ENCODE peak calls at places on chromosomes 6 and 20, in eight cellular contexts. One of them, this sample, is unnamed.

GRCh38 chr6:75230484-75231325 is 12.9 kb downstream of the COX7A2 start:
- DNase-seq in SW480: peak
- DNase-seq in cardiac fibroblast: peak
- DNase-seq in Ammon's horn: peak
- DNase-seq in EH: peak
- DNase-seq in activated CD8-positive, alpha-beta memory T cell treated with anti-CD3 and anti-CD28 coated beads, Interleukin-2, amount 50 U/mL, for 4 hours: no peak
- DNase-seq in effector CD4-positive, alpha-beta T cell: no peak
- DNase-seq in SHP77 treated with DMSO at 0.1 percent for 48 hours: peak
- DNase-seq in this sample: peak

GRCh38 chr20:32674362-32674789 is 635 bp upstream of the C20orf203 start:
- DNase-seq in SW480: peak
- DNase-seq in cardiac fibroblast: peak
- DNase-seq in Ammon's horn: no peak
- DNase-seq in EH: peak
- DNase-seq in activated CD8-positive, alpha-beta memory T cell treated with anti-CD3 and anti-CD28 coated beads, Interleukin-2, amount 50 U/mL, for 4 hours: peak
- DNase-seq in effector CD4-positive, alpha-beta T cell: peak
- DNase-seq in SHP77 treated with DMSO at 0.1 percent for 48 hours: peak
- DNase-seq in this sample: peak

GRCh38 chr6:100461273-100461919 is 3.3 kb downstream of the SIM1 start:
- DNase-seq in SW480: no peak
- DNase-seq in cardiac fibroblast: peak
- DNase-seq in Ammon's horn: no peak
- DNase-seq in EH: peak
- DNase-seq in activated CD8-positive, alpha-beta memory T cell treated with anti-CD3 and anti-CD28 coated beads, Interleukin-2, amount 50 U/mL, for 4 hours: no peak
- DNase-seq in effector CD4-positive, alpha-beta T cell: no peak
- DNase-seq in SHP77 treated with DMSO at 0.1 percent for 48 hours: peak
- DNase-seq in this sample: peak

GRCh38 chr20:63517376-63518309 is 2.9 kb upstream of the PPDPF start:
- DNase-seq in SW480: no peak
- DNase-seq in cardiac fibroblast: no peak
- DNase-seq in Ammon's horn: no peak
- DNase-seq in EH: no peak
- DNase-seq in activated CD8-positive, alpha-beta memory T cell treated with anti-CD3 and anti-CD28 coated beads, Interleukin-2, amount 50 U/mL, for 4 hours: no peak
- DNase-seq in effector CD4-positive, alpha-beta T cell: no peak
- DNase-seq in SHP77 treated with DMSO at 0.1 percent for 48 hours: no peak
- DNase-seq in this sample: no peak

GRCh38 chr6:53441761-53442160 is 93.0 kb upstream of the ELOVL5 start:
- DNase-seq in SW480: no peak
- DNase-seq in cardiac fibroblast: peak
- DNase-seq in Ammon's horn: no peak
- DNase-seq in EH: peak
- DNase-seq in activated CD8-positive, alpha-beta memory T cell treated with anti-CD3 and anti-CD28 coated beads, Interleukin-2, amount 50 U/mL, for 4 hours: no peak
- DNase-seq in effector CD4-positive, alpha-beta T cell: no peak
- DNase-seq in SHP77 treated with DMSO at 0.1 percent for 48 hours: no peak
- DNase-seq in this sample: no peak

GRCh38 chr20:8647868-8648495 is 420.9 kb upstream of the PLCB4 start:
- DNase-seq in SW480: no peak
- DNase-seq in cardiac fibroblast: peak
- DNase-seq in Ammon's horn: peak
- DNase-seq in EH: no peak
- DNase-seq in activated CD8-positive, alpha-beta memory T cell treated with anti-CD3 and anti-CD28 coated beads, Interleukin-2, amount 50 U/mL, for 4 hours: no peak
- DNase-seq in effector CD4-positive, alpha-beta T cell: no peak
- DNase-seq in SHP77 treated with DMSO at 0.1 percent for 48 hours: no peak
- DNase-seq in this sample: no peak

GRCh38 chr6:14537061-14537460 is 419.5 kb downstream of the CD83 start:
- DNase-seq in SW480: no peak
- DNase-seq in cardiac fibroblast: no peak
- DNase-seq in Ammon's horn: no peak
- DNase-seq in EH: no peak
- DNase-seq in activated CD8-positive, alpha-beta memory T cell treated with anti-CD3 and anti-CD28 coated beads, Interleukin-2, amount 50 U/mL, for 4 hours: no peak
- DNase-seq in effector CD4-positive, alpha-beta T cell: no peak
- DNase-seq in SHP77 treated with DMSO at 0.1 percent for 48 hours: no peak
- DNase-seq in this sample: no peak

GRCh38 chr6:20366082-20366834 is 35.4 kb upstream of the E2F3 start:
- DNase-seq in SW480: no peak
- DNase-seq in cardiac fibroblast: no peak
- DNase-seq in Ammon's horn: no peak
- DNase-seq in EH: no peak
- DNase-seq in activated CD8-positive, alpha-beta memory T cell treated with anti-CD3 and anti-CD28 coated beads, Interleukin-2, amount 50 U/mL, for 4 hours: peak
- DNase-seq in effector CD4-positive, alpha-beta T cell: peak
- DNase-seq in SHP77 treated with DMSO at 0.1 percent for 48 hours: no peak
- DNase-seq in this sample: no peak

GRCh38 chr20:8545212-8545611 is 413.1 kb downstream of the PLCB1 start:
- DNase-seq in SW480: no peak
- DNase-seq in cardiac fibroblast: peak
- DNase-seq in Ammon's horn: no peak
- DNase-seq in EH: peak
- DNase-seq in activated CD8-positive, alpha-beta memory T cell treated with anti-CD3 and anti-CD28 coated beads, Interleukin-2, amount 50 U/mL, for 4 hours: no peak
- DNase-seq in effector CD4-positive, alpha-beta T cell: no peak
- DNase-seq in SHP77 treated with DMSO at 0.1 percent for 48 hours: no peak
- DNase-seq in this sample: no peak

GRCh38 chr6:159107451-159108260 is 61.5 kb upstream of the FNDC1 start:
- DNase-seq in SW480: no peak
- DNase-seq in cardiac fibroblast: no peak
- DNase-seq in Ammon's horn: no peak
- DNase-seq in EH: no peak
- DNase-seq in activated CD8-positive, alpha-beta memory T cell treated with anti-CD3 and anti-CD28 coated beads, Interleukin-2, amount 50 U/mL, for 4 hours: peak
- DNase-seq in effector CD4-positive, alpha-beta T cell: peak
- DNase-seq in SHP77 treated with DMSO at 0.1 percent for 48 hours: peak
- DNase-seq in this sample: no peak

GRCh38 chr20:48841861-48842529 is 14.2 kb upstream of the PREX1 start:
- DNase-seq in SW480: peak
- DNase-seq in cardiac fibroblast: peak
- DNase-seq in Ammon's horn: no peak
- DNase-seq in EH: peak
- DNase-seq in activated CD8-positive, alpha-beta memory T cell treated with anti-CD3 and anti-CD28 coated beads, Interleukin-2, amount 50 U/mL, for 4 hours: no peak
- DNase-seq in effector CD4-positive, alpha-beta T cell: no peak
- DNase-seq in SHP77 treated with DMSO at 0.1 percent for 48 hours: no peak
- DNase-seq in this sample: peak

GRCh38 chr6:138310294-138310693 is 67.4 kb upstream of the SMIM28 start:
- DNase-seq in SW480: no peak
- DNase-seq in cardiac fibroblast: peak
- DNase-seq in Ammon's horn: no peak
- DNase-seq in EH: no peak
- DNase-seq in activated CD8-positive, alpha-beta memory T cell treated with anti-CD3 and anti-CD28 coated beads, Interleukin-2, amount 50 U/mL, for 4 hours: no peak
- DNase-seq in effector CD4-positive, alpha-beta T cell: no peak
- DNase-seq in SHP77 treated with DMSO at 0.1 percent for 48 hours: peak
- DNase-seq in this sample: no peak

GRCh38 chr6:31660998-31661866 is 654 bp upstream of the C6orf47 start:
- DNase-seq in SW480: no peak
- DNase-seq in cardiac fibroblast: peak
- DNase-seq in Ammon's horn: no peak
- DNase-seq in EH: no peak
- DNase-seq in activated CD8-positive, alpha-beta memory T cell treated with anti-CD3 and anti-CD28 coated beads, Interleukin-2, amount 50 U/mL, for 4 hours: no peak
- DNase-seq in effector CD4-positive, alpha-beta T cell: no peak
- DNase-seq in SHP77 treated with DMSO at 0.1 percent for 48 hours: no peak
- DNase-seq in this sample: no peak

GRCh38 chr6:140101367-140101766 is 726.9 kb upstream of the CITED2 start:
- DNase-seq in SW480: no peak
- DNase-seq in cardiac fibroblast: no peak
- DNase-seq in Ammon's horn: no peak
- DNase-seq in EH: peak
- DNase-seq in activated CD8-positive, alpha-beta memory T cell treated with anti-CD3 and anti-CD28 coated beads, Interleukin-2, amount 50 U/mL, for 4 hours: no peak
- DNase-seq in effector CD4-positive, alpha-beta T cell: no peak
- DNase-seq in SHP77 treated with DMSO at 0.1 percent for 48 hours: no peak
- DNase-seq in this sample: no peak

GRCh38 chr20:50798650-50799049 is 3.8 kb downstream of the BCAS4 start:
- DNase-seq in SW480: no peak
- DNase-seq in cardiac fibroblast: peak
- DNase-seq in Ammon's horn: no peak
- DNase-seq in EH: peak
- DNase-seq in activated CD8-positive, alpha-beta memory T cell treated with anti-CD3 and anti-CD28 coated beads, Interleukin-2, amount 50 U/mL, for 4 hours: no peak
- DNase-seq in effector CD4-positive, alpha-beta T cell: no peak
- DNase-seq in SHP77 treated with DMSO at 0.1 percent for 48 hours: no peak
- DNase-seq in this sample: no peak

GRCh38 chr6:21987501-21987957 is 309.3 kb downstream of the PRL start:
- DNase-seq in SW480: no peak
- DNase-seq in cardiac fibroblast: peak
- DNase-seq in Ammon's horn: peak
- DNase-seq in EH: peak
- DNase-seq in activated CD8-positive, alpha-beta memory T cell treated with anti-CD3 and anti-CD28 coated beads, Interleukin-2, amount 50 U/mL, for 4 hours: no peak
- DNase-seq in effector CD4-positive, alpha-beta T cell: no peak
- DNase-seq in SHP77 treated with DMSO at 0.1 percent for 48 hours: peak
- DNase-seq in this sample: no peak

GRCh38 chr6:89242574-89243330 is 25.6 kb upstream of the GABRR1 start:
- DNase-seq in SW480: peak
- DNase-seq in cardiac fibroblast: peak
- DNase-seq in Ammon's horn: peak
- DNase-seq in EH: peak
- DNase-seq in activated CD8-positive, alpha-beta memory T cell treated with anti-CD3 and anti-CD28 coated beads, Interleukin-2, amount 50 U/mL, for 4 hours: no peak
- DNase-seq in effector CD4-positive, alpha-beta T cell: no peak
- DNase-seq in SHP77 treated with DMSO at 0.1 percent for 48 hours: peak
- DNase-seq in this sample: peak

GRCh38 chr6:170096191-170096802 is 194.6 kb downstream of the DLL1 start:
- DNase-seq in SW480: no peak
- DNase-seq in cardiac fibroblast: no peak
- DNase-seq in Ammon's horn: no peak
- DNase-seq in EH: no peak
- DNase-seq in activated CD8-positive, alpha-beta memory T cell treated with anti-CD3 and anti-CD28 coated beads, Interleukin-2, amount 50 U/mL, for 4 hours: no peak
- DNase-seq in effector CD4-positive, alpha-beta T cell: no peak
- DNase-seq in SHP77 treated with DMSO at 0.1 percent for 48 hours: no peak
- DNase-seq in this sample: no peak

GRCh38 chr20:63947638-63948456 is 8.4 kb downstream of the UCKL1 start:
- DNase-seq in SW480: no peak
- DNase-seq in cardiac fibroblast: no peak
- DNase-seq in Ammon's horn: no peak
- DNase-seq in EH: no peak
- DNase-seq in activated CD8-positive, alpha-beta memory T cell treated with anti-CD3 and anti-CD28 coated beads, Interleukin-2, amount 50 U/mL, for 4 hours: no peak
- DNase-seq in effector CD4-positive, alpha-beta T cell: no peak
- DNase-seq in SHP77 treated with DMSO at 0.1 percent for 48 hours: no peak
- DNase-seq in this sample: no peak

GRCh38 chr20:48698507-48699267 is 129.1 kb downstream of the PREX1 start:
- DNase-seq in SW480: no peak
- DNase-seq in cardiac fibroblast: no peak
- DNase-seq in Ammon's horn: no peak
- DNase-seq in EH: no peak
- DNase-seq in activated CD8-positive, alpha-beta memory T cell treated with anti-CD3 and anti-CD28 coated beads, Interleukin-2, amount 50 U/mL, for 4 hours: no peak
- DNase-seq in effector CD4-positive, alpha-beta T cell: no peak
- DNase-seq in SHP77 treated with DMSO at 0.1 percent for 48 hours: no peak
- DNase-seq in this sample: no peak

GRCh38 chr6:9710574-9710973 is 704.3 kb downstream of the TFAP2A start:
- DNase-seq in SW480: no peak
- DNase-seq in cardiac fibroblast: no peak
- DNase-seq in Ammon's horn: no peak
- DNase-seq in EH: no peak
- DNase-seq in activated CD8-positive, alpha-beta memory T cell treated with anti-CD3 and anti-CD28 coated beads, Interleukin-2, amount 50 U/mL, for 4 hours: no peak
- DNase-seq in effector CD4-positive, alpha-beta T cell: no peak
- DNase-seq in SHP77 treated with DMSO at 0.1 percent for 48 hours: no peak
- DNase-seq in this sample: peak

GRCh38 chr6:122747573-122747972 is 31.9 kb upstream of the FABP7 start:
- DNase-seq in SW480: no peak
- DNase-seq in cardiac fibroblast: no peak
- DNase-seq in Ammon's horn: no peak
- DNase-seq in EH: no peak
- DNase-seq in activated CD8-positive, alpha-beta memory T cell treated with anti-CD3 and anti-CD28 coated beads, Interleukin-2, amount 50 U/mL, for 4 hours: no peak
- DNase-seq in effector CD4-positive, alpha-beta T cell: no peak
- DNase-seq in SHP77 treated with DMSO at 0.1 percent for 48 hours: no peak
- DNase-seq in this sample: no peak

GRCh38 chr6:149112976-149113375 is 204.5 kb upstream of the TAB2 start:
- DNase-seq in SW480: no peak
- DNase-seq in cardiac fibroblast: no peak
- DNase-seq in Ammon's horn: no peak
- DNase-seq in EH: no peak
- DNase-seq in activated CD8-positive, alpha-beta memory T cell treated with anti-CD3 and anti-CD28 coated beads, Interleukin-2, amount 50 U/mL, for 4 hours: no peak
- DNase-seq in effector CD4-positive, alpha-beta T cell: no peak
- DNase-seq in SHP77 treated with DMSO at 0.1 percent for 48 hours: no peak
- DNase-seq in this sample: no peak

GRCh38 chr6:26556263-26557070 is 18.3 kb downstream of the HMGN4 start:
- DNase-seq in SW480: peak
- DNase-seq in cardiac fibroblast: peak
- DNase-seq in Ammon's horn: peak
- DNase-seq in EH: peak
- DNase-seq in activated CD8-positive, alpha-beta memory T cell treated with anti-CD3 and anti-CD28 coated beads, Interleukin-2, amount 50 U/mL, for 4 hours: peak
- DNase-seq in effector CD4-positive, alpha-beta T cell: no peak
- DNase-seq in SHP77 treated with DMSO at 0.1 percent for 48 hours: peak
- DNase-seq in this sample: peak

GRCh38 chr6:106138151-106138550 is 52.0 kb downstream of the PRDM1 start:
- DNase-seq in SW480: no peak
- DNase-seq in cardiac fibroblast: no peak
- DNase-seq in Ammon's horn: no peak
- DNase-seq in EH: no peak
- DNase-seq in activated CD8-positive, alpha-beta memory T cell treated with anti-CD3 and anti-CD28 coated beads, Interleukin-2, amount 50 U/mL, for 4 hours: no peak
- DNase-seq in effector CD4-positive, alpha-beta T cell: no peak
- DNase-seq in SHP77 treated with DMSO at 0.1 percent for 48 hours: no peak
- DNase-seq in this sample: no peak

GRCh38 chr6:139135578-139136545 is 982 bp downstream of the HECA start:
- DNase-seq in SW480: peak
- DNase-seq in cardiac fibroblast: peak
- DNase-seq in Ammon's horn: peak
- DNase-seq in EH: peak
- DNase-seq in activated CD8-positive, alpha-beta memory T cell treated with anti-CD3 and anti-CD28 coated beads, Interleukin-2, amount 50 U/mL, for 4 hours: peak
- DNase-seq in effector CD4-positive, alpha-beta T cell: peak
- DNase-seq in SHP77 treated with DMSO at 0.1 percent for 48 hours: no peak
- DNase-seq in this sample: no peak

GRCh38 chr6:63272397-63272796 is 47.4 kb downstream of the LGSN start:
- DNase-seq in SW480: peak
- DNase-seq in cardiac fibroblast: peak
- DNase-seq in Ammon's horn: peak
- DNase-seq in EH: peak
- DNase-seq in activated CD8-positive, alpha-beta memory T cell treated with anti-CD3 and anti-CD28 coated beads, Interleukin-2, amount 50 U/mL, for 4 hours: no peak
- DNase-seq in effector CD4-positive, alpha-beta T cell: no peak
- DNase-seq in SHP77 treated with DMSO at 0.1 percent for 48 hours: peak
- DNase-seq in this sample: peak

GRCh38 chr20:38789503-38790209 is 15.8 kb upstream of the PPP1R16B start:
- DNase-seq in SW480: peak
- DNase-seq in cardiac fibroblast: peak
- DNase-seq in Ammon's horn: no peak
- DNase-seq in EH: peak
- DNase-seq in activated CD8-positive, alpha-beta memory T cell treated with anti-CD3 and anti-CD28 coated beads, Interleukin-2, amount 50 U/mL, for 4 hours: no peak
- DNase-seq in effector CD4-positive, alpha-beta T cell: no peak
- DNase-seq in SHP77 treated with DMSO at 0.1 percent for 48 hours: no peak
- DNase-seq in this sample: no peak

GRCh38 chr6:37237789-37238188 is 19.8 kb upstream of the TBC1D22B start:
- DNase-seq in SW480: no peak
- DNase-seq in cardiac fibroblast: no peak
- DNase-seq in Ammon's horn: no peak
- DNase-seq in EH: no peak
- DNase-seq in activated CD8-positive, alpha-beta memory T cell treated with anti-CD3 and anti-CD28 coated beads, Interleukin-2, amount 50 U/mL, for 4 hours: no peak
- DNase-seq in effector CD4-positive, alpha-beta T cell: no peak
- DNase-seq in SHP77 treated with DMSO at 0.1 percent for 48 hours: no peak
- DNase-seq in this sample: no peak

GRCh38 chr6:43669050-43669921 is 18.3 kb downstream of the MRPS18A start:
- DNase-seq in SW480: no peak
- DNase-seq in cardiac fibroblast: peak
- DNase-seq in Ammon's horn: peak
- DNase-seq in EH: peak
- DNase-seq in activated CD8-positive, alpha-beta memory T cell treated with anti-CD3 and anti-CD28 coated beads, Interleukin-2, amount 50 U/mL, for 4 hours: no peak
- DNase-seq in effector CD4-positive, alpha-beta T cell: no peak
- DNase-seq in SHP77 treated with DMSO at 0.1 percent for 48 hours: no peak
- DNase-seq in this sample: no peak

GRCh38 chr6:87431263-87431662 is 23.5 kb downstream of the CFAP206 start:
- DNase-seq in SW480: peak
- DNase-seq in cardiac fibroblast: peak
- DNase-seq in Ammon's horn: no peak
- DNase-seq in EH: peak
- DNase-seq in activated CD8-positive, alpha-beta memory T cell treated with anti-CD3 and anti-CD28 coated beads, Interleukin-2, amount 50 U/mL, for 4 hours: no peak
- DNase-seq in effector CD4-positive, alpha-beta T cell: no peak
- DNase-seq in SHP77 treated with DMSO at 0.1 percent for 48 hours: no peak
- DNase-seq in this sample: peak

GRCh38 chr6:36444470-36444869 is 1.7 kb downstream of the KCTD20 start:
- DNase-seq in SW480: no peak
- DNase-seq in cardiac fibroblast: peak
- DNase-seq in Ammon's horn: no peak
- DNase-seq in EH: peak
- DNase-seq in activated CD8-positive, alpha-beta memory T cell treated with anti-CD3 and anti-CD28 coated beads, Interleukin-2, amount 50 U/mL, for 4 hours: no peak
- DNase-seq in effector CD4-positive, alpha-beta T cell: no peak
- DNase-seq in SHP77 treated with DMSO at 0.1 percent for 48 hours: no peak
- DNase-seq in this sample: no peak